ENCODE peak calls at places on chromosomes 2 and 18, in seven cellular contexts. J, B, K, E, O, R and H are unnamed samples.
A peak's percentile ranks its signal among the peaks of the same experiment; 100 is the strongest.

GRCh38 chr2:241548451-241548835 is 10.1 kb upstream of the BOK start:
- DNase-seq in J (no peak), B (no peak), K (no peak), E (no peak), O (no peak), R (no peak), H (no peak)

GRCh38 chr2:673615-674318 is 3.4 kb downstream of the TMEM18 start:
- DNase-seq in J (no peak), B (no peak), K (no peak), E (no peak), O (no peak), R (peak; percentile 33), H (no peak)

GRCh38 chr2:233012301-233012971 is 620 bp downstream of the NGEF start:
- DNase-seq in J (no peak), B (no peak), K (no peak), E (no peak), O (no peak), R (no peak), H (no peak)

GRCh38 chr2:71784734-71785549 is 331.6 kb downstream of the DYSF start:
- DNase-seq in J (no peak), B (no peak), K (no peak), E (no peak), O (no peak), R (peak; percentile 78), H (no peak)

GRCh38 chr2:8481463-8482009 is 200.3 kb upstream of the ID2 start:
- DNase-seq in J (peak; percentile 27), B (no peak), K (peak; percentile 9), E (no peak), O (peak; percentile 28), R (no peak), H (no peak)

GRCh38 chr2:71481111-71481510 is 27.8 kb downstream of the DYSF start:
- DNase-seq in J (no peak), B (no peak), K (no peak), E (no peak), O (no peak), R (no peak), H (no peak)

GRCh38 chr2:48131503-48132293 is 225.4 kb upstream of the FBXO11 start:
- DNase-seq in J (no peak), B (no peak), K (peak; percentile 66), E (peak; percentile 1), O (no peak), R (peak; percentile 27), H (no peak)

GRCh38 chr2:142755191-142755590 is 122.3 kb upstream of the KYNU start:
- DNase-seq in J (no peak), B (no peak), K (no peak), E (no peak), O (no peak), R (no peak), H (no peak)

GRCh38 chr18:58362027-58362575 is 266.8 kb downstream of the ALPK2 start:
- DNase-seq in J (no peak), B (no peak), K (no peak), E (no peak), O (no peak), R (peak; percentile 87), H (no peak)

GRCh38 chr2:216637472-216637871 is 4.3 kb downstream of the IGFBP2 start:
- DNase-seq in J (no peak), B (no peak), K (no peak), E (no peak), O (no peak), R (no peak), H (no peak)

GRCh38 chr2:48009256-48009655 is 103.0 kb upstream of the FBXO11 start:
- DNase-seq in J (no peak), B (no peak), K (no peak), E (no peak), O (no peak), R (no peak), H (no peak)

GRCh38 chr2:120576509-120577474 is 158.9 kb upstream of the GLI2 start:
- DNase-seq in J (no peak), B (no peak), K (no peak), E (no peak), O (no peak), R (peak; percentile 82), H (no peak)

GRCh38 chr2:136117909-136118818 is at the start of gene CXCR4:
- DNase-seq in J (peak; percentile 89), B (peak; percentile 93), K (peak; percentile 82), E (peak; percentile 89), O (peak; percentile 80), R (no peak), H (no peak)

GRCh38 chr2:70143314-70144150 is 47.3 kb downstream of the C2orf42 start:
- DNase-seq in J (peak; percentile 51), B (no peak), K (peak; percentile 63), E (no peak), O (no peak), R (peak; percentile 75), H (no peak)

GRCh38 chr2:83471708-83472107 is 987.4 kb downstream of the SUCLG1 start:
- DNase-seq in J (no peak), B (no peak), K (no peak), E (peak; percentile 89), O (no peak), R (no peak), H (no peak)

GRCh38 chr2:129467941-129468340 is 511.5 kb upstream of the RAB6C start:
- DNase-seq in J (no peak), B (no peak), K (no peak), E (no peak), O (no peak), R (no peak), H (no peak)

GRCh38 chr2:46569061-46569560 is 89.7 kb downstream of the TMEM247 start:
- DNase-seq in J (no peak), B (no peak), K (no peak), E (no peak), O (no peak), R (peak; percentile 84), H (peak; percentile 70)

GRCh38 chr2:15919716-15920444 is 20.5 kb upstream of the MYCN start:
- DNase-seq in J (no peak), B (no peak), K (no peak), E (no peak), O (no peak), R (no peak), H (no peak)